ENCODE peak calls at places on chromosomes 6 and 20, in five cellular contexts. One of them, this sample, is unnamed. For H3K4me1, the result is how much of the 10 kb centered on the place peaks cover.

GRCh38 chr6:21500894-21501293 is 92.7 kb upstream of the SOX4 start:
- DNase-seq in pancreas: peak
- DNase-seq in fibroblast of lung: no peak
- DNase-seq in vagina: no peak
- DNase-seq in psoas muscle: no peak
- DNase-seq in this sample: no peak

GRCh38 chr20:23889775-23890187 is 10.2 kb upstream of the CST5 start:
- DNase-seq in pancreas: no peak
- DNase-seq in fibroblast of lung: peak
- DNase-seq in vagina: no peak
- DNase-seq in psoas muscle: no peak
- DNase-seq in this sample: peak

GRCh38 chr6:149109397-149110070 is 208.0 kb upstream of the TAB2 start:
- DNase-seq in pancreas: no peak
- DNase-seq in fibroblast of lung: no peak
- DNase-seq in vagina: no peak
- DNase-seq in psoas muscle: no peak
- DNase-seq in this sample: no peak

GRCh38 chr6:153140299-153140698 is 9.2 kb upstream of the RGS17 start:
- DNase-seq in pancreas: no peak
- DNase-seq in fibroblast of lung: no peak
- DNase-seq in vagina: no peak
- DNase-seq in psoas muscle: no peak
- DNase-seq in this sample: no peak

GRCh38 chr6:147787407-147787806 is 278.9 kb downstream of the SAMD5 start:
- DNase-seq in pancreas: no peak
- DNase-seq in fibroblast of lung: no peak
- DNase-seq in vagina: no peak
- DNase-seq in psoas muscle: no peak
- DNase-seq in this sample: no peak

GRCh38 chr6:112282217-112282616 is 27.9 kb upstream of the LAMA4 start:
- DNase-seq in pancreas: no peak
- DNase-seq in fibroblast of lung: peak
- DNase-seq in vagina: no peak
- DNase-seq in psoas muscle: peak
- DNase-seq in this sample: no peak

GRCh38 chr6:19603716-19604115 is 233.5 kb upstream of the ID4 start:
- DNase-seq in pancreas: no peak
- DNase-seq in fibroblast of lung: no peak
- DNase-seq in vagina: no peak
- DNase-seq in psoas muscle: peak
- DNase-seq in this sample: no peak

GRCh38 chr6:79874531-79875132 is 72.7 kb downstream of the ELOVL4 start:
- DNase-seq in pancreas: no peak
- DNase-seq in fibroblast of lung: no peak
- DNase-seq in vagina: no peak
- DNase-seq in psoas muscle: no peak
- DNase-seq in this sample: no peak

GRCh38 chr6:116246089-116246488 is 7.8 kb downstream of the TSPYL4 start:
- DNase-seq in pancreas: no peak
- DNase-seq in fibroblast of lung: peak
- DNase-seq in vagina: no peak
- DNase-seq in psoas muscle: no peak
- DNase-seq in this sample: no peak

GRCh38 chr6:170125447-170126300 is 165.2 kb downstream of the DLL1 start:
- DNase-seq in pancreas: peak
- DNase-seq in fibroblast of lung: no peak
- DNase-seq in vagina: peak
- DNase-seq in psoas muscle: no peak
- DNase-seq in this sample: no peak

GRCh38 chr6:157505912-157506491 is 125.0 kb downstream of the ZDHHC14 start:
- DNase-seq in pancreas: no peak
- DNase-seq in fibroblast of lung: peak
- DNase-seq in vagina: no peak
- DNase-seq in psoas muscle: no peak
- DNase-seq in this sample: no peak

GRCh38 chr6:96862560-96862959 is 25.3 kb upstream of the GPR63 start:
- DNase-seq in pancreas: no peak
- DNase-seq in fibroblast of lung: no peak
- DNase-seq in vagina: no peak
- DNase-seq in psoas muscle: no peak
- DNase-seq in this sample: no peak

GRCh38 chr20:58558483-58559367 is 43.5 kb upstream of the APCDD1L start:
- DNase-seq in pancreas: no peak
- DNase-seq in fibroblast of lung: no peak
- DNase-seq in vagina: no peak
- DNase-seq in psoas muscle: no peak
- DNase-seq in this sample: no peak

GRCh38 chr6:31588871-31589650 is 3.0 kb downstream of the LST1 start:
- DNase-seq in pancreas: no peak
- DNase-seq in fibroblast of lung: no peak
- DNase-seq in vagina: no peak
- DNase-seq in psoas muscle: no peak
- DNase-seq in this sample: no peak

GRCh38 chr20:53215166-53215565 is 243.0 kb downstream of the TSHZ2 start:
- DNase-seq in pancreas: no peak
- DNase-seq in fibroblast of lung: no peak
- DNase-seq in vagina: no peak
- DNase-seq in psoas muscle: no peak
- DNase-seq in this sample: no peak

GRCh38 chr6:130018830-130019795 is 732 bp downstream of the L3MBTL3 start:
- DNase-seq in pancreas: peak
- DNase-seq in fibroblast of lung: peak
- DNase-seq in vagina: no peak
- DNase-seq in psoas muscle: peak
- DNase-seq in this sample: peak

GRCh38 chr6:37819802-37820712 is 530 bp downstream of the ZFAND3 start:
- DNase-seq in pancreas: peak
- DNase-seq in fibroblast of lung: peak
- DNase-seq in vagina: no peak
- DNase-seq in psoas muscle: peak
- DNase-seq in this sample: peak

GRCh38 chr6:123940551-123940950 is 136.9 kb downstream of the NKAIN2 start:
- DNase-seq in pancreas: no peak
- DNase-seq in fibroblast of lung: peak
- DNase-seq in vagina: no peak
- DNase-seq in psoas muscle: no peak
- DNase-seq in this sample: no peak

GRCh38 chr20:40754372-40754943 is 65.4 kb upstream of the MAFB start:
- DNase-seq in pancreas: no peak
- DNase-seq in fibroblast of lung: peak
- DNase-seq in vagina: no peak
- DNase-seq in psoas muscle: peak
- DNase-seq in this sample: peak

GRCh38 chr6:43781941-43782704 is 12.1 kb downstream of the VEGFA start:
- DNase-seq in pancreas: peak
- DNase-seq in fibroblast of lung: no peak
- DNase-seq in vagina: no peak
- DNase-seq in psoas muscle: no peak
- DNase-seq in this sample: no peak

GRCh38 chr6:11163932-11164331 is 52.4 kb upstream of the ERVFRD-1 start:
- DNase-seq in pancreas: no peak
- DNase-seq in fibroblast of lung: no peak
- DNase-seq in vagina: no peak
- DNase-seq in psoas muscle: no peak
- DNase-seq in this sample: no peak

GRCh38 chr6:39760246-39760952 is 31.8 kb upstream of the DAAM2 start:
- DNase-seq in pancreas: no peak
- DNase-seq in fibroblast of lung: no peak
- DNase-seq in vagina: no peak
- DNase-seq in psoas muscle: no peak
- DNase-seq in this sample: no peak

GRCh38 chr6:38279423-38279822 is 360.3 kb downstream of the BTBD9 start:
- DNase-seq in pancreas: no peak
- DNase-seq in fibroblast of lung: no peak
- DNase-seq in vagina: no peak
- DNase-seq in psoas muscle: no peak
- DNase-seq in this sample: no peak

GRCh38 chr6:156864557-156864956 is 87.4 kb downstream of the ARID1B start:
- DNase-seq in pancreas: no peak
- DNase-seq in fibroblast of lung: no peak
- DNase-seq in vagina: no peak
- DNase-seq in psoas muscle: no peak
- DNase-seq in this sample: no peak

GRCh38 chr20:47502271-47502730 is 614 bp downstream of the NCOA3 start:
- DNase-seq in pancreas: no peak
- DNase-seq in fibroblast of lung: no peak
- DNase-seq in vagina: no peak
- DNase-seq in psoas muscle: no peak
- DNase-seq in this sample: no peak

GRCh38 chr20:710762-711120 is 35.1 kb upstream of the SCRT2 start:
- DNase-seq in pancreas: no peak
- DNase-seq in fibroblast of lung: no peak
- DNase-seq in vagina: no peak
- DNase-seq in psoas muscle: no peak
- DNase-seq in this sample: no peak

GRCh38 chr20:32519367-32519730 is 65.8 kb downstream of the NOL4L start:
- DNase-seq in pancreas: peak
- DNase-seq in fibroblast of lung: no peak
- DNase-seq in vagina: no peak
- DNase-seq in psoas muscle: no peak
- DNase-seq in this sample: no peak

GRCh38 chr20:61932711-61933480 is 132.8 kb downstream of the TAF4 start:
- DNase-seq in pancreas: peak
- DNase-seq in fibroblast of lung: no peak
- DNase-seq in vagina: no peak
- DNase-seq in psoas muscle: peak
- DNase-seq in this sample: no peak

GRCh38 chr6:122717350-122717749 is 62.2 kb upstream of the FABP7 start:
- DNase-seq in pancreas: no peak
- DNase-seq in fibroblast of lung: peak
- DNase-seq in vagina: no peak
- DNase-seq in psoas muscle: no peak
- DNase-seq in this sample: no peak

GRCh38 chr6:13766201-13766634 is 48.1 kb downstream of the MCUR1 start:
- DNase-seq in pancreas: no peak
- DNase-seq in fibroblast of lung: peak
- DNase-seq in vagina: no peak
- DNase-seq in psoas muscle: no peak
- DNase-seq in this sample: no peak

GRCh38 chr6:38113810-38114577 is 294.5 kb downstream of the ZFAND3 start:
- DNase-seq in pancreas: no peak
- DNase-seq in fibroblast of lung: no peak
- DNase-seq in vagina: no peak
- DNase-seq in psoas muscle: no peak
- DNase-seq in this sample: no peak

GRCh38 chr6:95581073-95581472 is 3.7 kb downstream of the MANEA start:
- DNase-seq in pancreas: no peak
- DNase-seq in fibroblast of lung: peak
- DNase-seq in vagina: no peak
- DNase-seq in psoas muscle: no peak
- DNase-seq in this sample: no peak

GRCh38 chr20:17557675-17558006 is 12.2 kb upstream of the DSTN start:
- DNase-seq in pancreas: no peak
- DNase-seq in fibroblast of lung: peak
- DNase-seq in vagina: no peak
- DNase-seq in psoas muscle: no peak
- DNase-seq in this sample: no peak

GRCh38 chr6:1389791-1390070 is 355 bp downstream of the FOXF2 start:
- DNase-seq in pancreas: no peak
- DNase-seq in fibroblast of lung: no peak
- DNase-seq in vagina: no peak
- DNase-seq in psoas muscle: no peak
- DNase-seq in this sample: no peak
- H3K4me3 ChIP-seq in pancreas: peak
- H3K4me3 ChIP-seq in fibroblast of lung: no peak
- H3K4me3 ChIP-seq in vagina: peak
- H3K4me3 ChIP-seq in psoas muscle: peak
- H3K4me3 ChIP-seq in this sample: no peak

GRCh38 chr6:110537208-110538123 is 61.1 kb upstream of the SLC22A16 start:
- DNase-seq in pancreas: no peak
- DNase-seq in fibroblast of lung: peak
- DNase-seq in vagina: no peak
- DNase-seq in psoas muscle: no peak
- DNase-seq in this sample: no peak
- H3K27ac ChIP-seq in pancreas: no peak
- H3K27ac ChIP-seq in fibroblast of lung: peak
- H3K27ac ChIP-seq in vagina: peak
- H3K27ac ChIP-seq in psoas muscle: no peak
- H3K27ac ChIP-seq in this sample: no peak

GRCh38 chr6:85670573-85670972 is 27.9 kb upstream of the SYNCRIP start:
- DNase-seq in pancreas: no peak
- DNase-seq in fibroblast of lung: peak
- DNase-seq in vagina: no peak
- DNase-seq in psoas muscle: no peak
- DNase-seq in this sample: no peak
- H3K4me1 ChIP-seq in pancreas: under half
- H3K4me1 ChIP-seq in fibroblast of lung: under half
- H3K4me1 ChIP-seq in vagina: under half
- H3K4me1 ChIP-seq in psoas muscle: under half
- H3K4me1 ChIP-seq in this sample: under half

DNA sequence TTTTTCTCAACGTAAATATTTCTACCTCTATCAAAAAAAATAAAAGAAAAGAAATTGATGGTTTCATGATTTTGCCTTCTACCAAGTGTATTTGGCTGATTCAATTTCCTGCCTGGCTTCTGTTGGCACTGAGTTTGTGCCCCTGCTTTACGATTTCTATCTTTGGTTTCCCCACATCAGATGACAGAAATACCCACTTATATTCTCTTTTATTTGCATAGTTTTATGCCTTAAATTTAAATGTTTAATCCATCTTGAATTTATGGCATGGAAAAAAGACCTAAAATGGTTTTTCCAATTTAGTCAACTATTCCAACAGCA is 34.3 kb downstream of the RNF24 start:
- DNase-seq in pancreas: no peak
- DNase-seq in fibroblast of lung: no peak
- DNase-seq in vagina: no peak
- DNase-seq in psoas muscle: no peak
- DNase-seq in this sample: no peak
- H3K4me3 ChIP-seq in pancreas: no peak
- H3K4me3 ChIP-seq in fibroblast of lung: peak
- H3K4me3 ChIP-seq in vagina: no peak
- H3K4me3 ChIP-seq in psoas muscle: no peak
- H3K4me3 ChIP-seq in this sample: no peak

GRCh38 chr6:85977661-85978060 is 335.0 kb upstream of the SYNCRIP start:
- DNase-seq in pancreas: no peak
- DNase-seq in fibroblast of lung: no peak
- DNase-seq in vagina: no peak
- DNase-seq in psoas muscle: no peak
- DNase-seq in this sample: no peak

GRCh38 chr6:85986681-85987080 is 344.0 kb upstream of the SYNCRIP start:
- DNase-seq in pancreas: no peak
- DNase-seq in fibroblast of lung: no peak
- DNase-seq in vagina: no peak
- DNase-seq in psoas muscle: no peak
- DNase-seq in this sample: no peak

GRCh38 chr6:85983032-85983659 is 340.5 kb upstream of the SYNCRIP start:
- DNase-seq in pancreas: no peak
- DNase-seq in fibroblast of lung: no peak
- DNase-seq in vagina: no peak
- DNase-seq in psoas muscle: no peak
- DNase-seq in this sample: no peak
- H3K27ac ChIP-seq in pancreas: no peak
- H3K27ac ChIP-seq in fibroblast of lung: no peak
- H3K27ac ChIP-seq in vagina: no peak
- H3K27ac ChIP-seq in psoas muscle: no peak
- H3K27ac ChIP-seq in this sample: no peak